ENCODE peak calls at places on chromosomes 6 and 20, in nine cellular contexts. B, O, Y, N, C, Z, M, I and W are unnamed samples.

GRCh38 chr6:39092124-39092523 is 22.9 kb downstream of the SAYSD1 start:
- DNase-seq in M (no peak), I (no peak), B (no peak), Y (no peak), C (no peak), N (no peak), O (no peak), Z (no peak), W (no peak)

GRCh38 chr6:116369540-116370327 is 1.0 kb upstream of the DSE start:
- DNase-seq in Z (no peak), O (no peak), M (no peak), I (no peak), Y (no peak), B (no peak), C (no peak), N (no peak), W (no peak)

GRCh38 chr6:167491403-167492095 is 166.7 kb downstream of the TTLL2 start:
- DNase-seq in Z (no peak), C (no peak), I (no peak), Y (no peak), M (no peak), O (no peak), N (no peak), B (no peak), W (no peak)

GRCh38 chr20:63703976-63704748 is 3.6 kb downstream of the ARFRP1 start:
- DNase-seq in Y (no peak), B (no peak), I (no peak), C (peak; percentile 86), N (no peak), M (no peak), O (no peak), Z (no peak), W (no peak)

GRCh38 chr6:57147401-57147800 is 24.7 kb upstream of the BAG2 start:
- DNase-seq in O (no peak), N (no peak), B (no peak), Y (no peak), C (no peak), M (no peak), I (no peak), Z (no peak), W (no peak)

GRCh38 chr20:56359212-56360132 is 698 bp downstream of the FAM210B start:
- DNase-seq in N (peak; percentile 73), Z (no peak), O (no peak), M (peak; percentile 71), C (peak; percentile 95), B (no peak), I (no peak), Y (peak; percentile 69), W (peak; percentile 77)

GRCh38 chr6:137259349-137259748 is 40.2 kb upstream of the IFNGR1 start:
- DNase-seq in B (no peak), I (no peak), Y (no peak), C (no peak), Z (no peak), M (no peak), O (no peak), N (no peak), W (no peak)

GRCh38 chr6:167711784-167712183 is 114.9 kb upstream of the AFDN start:
- DNase-seq in Z (no peak), M (no peak), I (no peak), O (no peak), B (no peak), N (no peak), Y (no peak), C (no peak), W (no peak)

GRCh38 chr6:28988536-28989415 is 16.3 kb downstream of the ZNF311 start:
- DNase-seq in M (peak; percentile 16), Z (peak; percentile 60), I (no peak), N (peak; percentile 71), B (peak; percentile 70), O (no peak), C (no peak), Y (peak; percentile 55), W (peak; percentile 56)